ENCODE peak calls at places on chromosomes 7 and 10, in ten cellular contexts. C is iPS DF 6.9; W is heart right ventricle; F is ovary; G is SK-N-SH; E is effector memory CD4-positive, alpha-beta T cell; H is upper lobe of right lung; P is cardiac muscle cell; K is small intestine; N is stomach. M is an unnamed sample.
A peak's percentile ranks its signal among the peaks of the same experiment; 100 is the strongest.

GRCh38 chr10:118447478-118447877 is 105.4 kb upstream of the FAM204A start:
- DNase-seq in C (no peak), W (no peak), F (peak; percentile 34), G (peak; percentile 21), E (no peak), H (no peak), P (no peak), K (peak; percentile 4), N (no peak), M (no peak)

GRCh38 chr7:38600746-38601145 is 30.4 kb downstream of the AMPH start:
- DNase-seq in C (no peak), W (no peak), F (no peak), G (no peak), E (no peak), H (no peak), P (no peak), K (no peak), N (no peak), M (no peak)

GRCh38 chr7:99843808-99844207 is 16.0 kb downstream of the CYP3A43 start:
- DNase-seq in C (no peak), W (no peak), F (no peak), G (no peak), E (no peak), H (no peak), P (no peak), K (peak; percentile 24), N (no peak), M (no peak)

GRCh38 chr10:3292601-3293000 is 120.0 kb upstream of the PITRM1 start:
- DNase-seq in C (no peak), W (no peak), F (no peak), G (no peak), E (no peak), H (no peak), P (no peak), K (no peak), N (no peak), M (no peak)

GRCh38 chr7:24972166-24972477 is 7.9 kb downstream of the OSBPL3 start:
- DNase-seq in C (no peak), W (no peak), F (no peak), G (no peak), E (no peak), H (no peak), P (no peak), K (no peak), N (no peak), M (no peak)

GRCh38 chr7:122306320-122307227 is 2.0 kb upstream of the FEZF1 start:
- DNase-seq in C (no peak), W (no peak), F (no peak), G (no peak), E (no peak), H (no peak), P (no peak), K (no peak), N (no peak), M (no peak)

GRCh38 chr7:25216837-25217236 is 11.4 kb downstream of the NPVF start:
- DNase-seq in C (peak; percentile 33), W (no peak), F (no peak), G (peak; percentile 48), E (no peak), H (no peak), P (peak; percentile 71), K (peak; percentile 76), N (no peak), M (peak; percentile 23)

GRCh38 chr7:76318488-76319353 is 16.2 kb downstream of the HSPB1 start:
- DNase-seq in C (no peak), W (peak; percentile 72), F (peak; percentile 78), G (peak; percentile 79), E (peak; percentile 61), H (peak; percentile 83), P (peak; percentile 56), K (peak; percentile 93), N (peak; percentile 73), M (peak; percentile 65)

GRCh38 chr7:921071-921461 is 33.4 kb downstream of the ADAP1 start:
- DNase-seq in C (no peak), W (no peak), F (peak; percentile 1), G (no peak), E (no peak), H (peak; percentile 31), P (no peak), K (no peak), N (peak; percentile 17), M (no peak)

GRCh38 chr10:37780536-37780935 is 76.9 kb downstream of the ZNF248 start:
- DNase-seq in C (no peak), W (no peak), F (no peak), G (no peak), E (no peak), H (no peak), P (no peak), K (no peak), N (no peak), M (no peak)

GRCh38 chr10:37774351-37774750 is 83.1 kb downstream of the ZNF248 start:
- DNase-seq in C (no peak), W (no peak), F (no peak), G (no peak), E (no peak), H (no peak), P (no peak), K (no peak), N (no peak), M (no peak)

GRCh38 chr10:37775612-37776011 is 81.8 kb downstream of the ZNF248 start:
- DNase-seq in C (no peak), W (no peak), F (no peak), G (no peak), E (no peak), H (no peak), P (no peak), K (no peak), N (no peak), M (no peak)

DNA sequence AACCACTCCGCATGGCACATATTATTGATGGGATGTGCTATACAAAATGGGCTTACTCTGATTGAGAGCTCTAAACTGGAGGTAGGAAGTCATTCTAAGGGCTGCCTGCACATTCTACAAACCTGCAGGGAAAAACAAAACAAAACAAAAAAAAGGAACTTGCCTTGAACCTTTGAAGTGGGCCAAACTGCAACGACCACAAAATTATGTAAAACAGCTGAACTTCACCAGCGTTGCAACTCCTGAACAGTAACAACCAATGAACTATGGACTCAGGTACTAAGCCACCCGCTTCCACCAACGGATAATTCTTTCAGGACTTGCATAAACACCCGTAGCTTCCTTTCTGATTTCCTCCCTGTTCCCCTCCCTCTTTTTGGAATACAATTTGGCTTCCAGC is 80.4 kb downstream of the ZNF248 start:
- DNase-seq in C (no peak), W (no peak), F (no peak), G (no peak), E (no peak), H (no peak), P (no peak), K (no peak), N (no peak), M (no peak)
- H3K9me3 ChIP-seq in C (peaks cover 10% of the 10 kb centered on the region), W (peaks cover 20% of the 10 kb centered on the region), F (peaks cover 4% of the 10 kb centered on the region), G (no peaks in the 10 kb centered on the region), E (peaks cover 4% of the 10 kb centered on the region), H (peaks cover 12% of the 10 kb centered on the region), P (no peaks in the 10 kb centered on the region), K (peaks cover 4% of the 10 kb centered on the region), N (peaks cover 15% of the 10 kb centered on the region), M (peaks cover 5% of the 10 kb centered on the region)

DNA sequence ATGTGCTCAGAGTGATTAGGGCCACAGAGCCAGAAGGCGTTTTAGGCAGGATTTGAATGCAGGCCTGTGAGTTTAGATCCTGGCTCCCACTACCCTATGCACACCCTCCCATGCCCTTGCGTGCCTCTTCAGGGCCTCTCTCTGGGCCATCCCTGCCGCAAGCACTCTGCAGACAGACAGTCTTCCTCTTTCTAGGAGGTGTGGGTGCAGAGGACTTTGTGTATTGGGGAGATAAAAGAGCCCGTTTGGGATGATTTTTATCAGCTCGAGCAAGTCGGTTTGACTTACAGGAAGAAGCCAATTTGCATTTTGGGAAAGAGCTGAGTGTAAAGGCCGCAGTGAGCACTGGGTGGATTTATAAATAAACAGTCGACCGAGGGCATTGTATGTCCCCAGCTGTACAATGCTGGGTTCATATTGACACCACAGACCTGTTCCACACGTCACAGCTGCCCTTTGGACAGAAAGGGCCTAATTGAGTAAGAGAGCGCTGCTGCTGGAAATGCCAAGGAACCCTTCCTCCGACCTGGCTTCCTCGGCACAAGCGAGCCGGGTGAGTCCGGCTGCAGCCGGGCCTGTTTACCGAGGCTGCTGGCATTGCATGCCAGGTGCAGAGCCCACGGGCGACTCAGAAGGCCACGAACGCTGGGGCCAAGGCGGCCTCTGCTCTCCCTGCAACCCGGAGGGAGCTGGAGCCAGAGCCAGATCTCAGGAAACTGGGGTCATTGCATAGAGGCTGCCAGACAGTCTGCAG is 25.1 kb downstream of the ZMIZ1 start:
- DNase-seq in C (no peak), W (no peak), F (peak; percentile 64), G (no peak), E (no peak), H (no peak), P (no peak), K (peak; percentile 99), N (peak; percentile 92), M (no peak)
- H3K4me1 ChIP-seq in C (peaks cover 6% of the 10 kb centered on the region), W (peaks cover 98% of the 10 kb centered on the region), F (peaks cover 46% of the 10 kb centered on the region), G (peaks cover 87% of the 10 kb centered on the region), E (peaks cover 7% of the 10 kb centered on the region), H (peaks cover 83% of the 10 kb centered on the region), P (peaks cover 40% of the 10 kb centered on the region), K (peaks cover 4% of the 10 kb centered on the region), N (peaks cover 100% of the 10 kb centered on the region), M (peaks cover 22% of the 10 kb centered on the region)

GRCh38 chr10:1626835-1627234 is 110.5 kb downstream of the ADARB2 start:
- DNase-seq in C (no peak), W (no peak), F (no peak), G (no peak), E (no peak), H (peak; percentile 54), P (no peak), K (no peak), N (no peak), M (no peak)

GRCh38 chr10:1627945-1628344 is 109.4 kb downstream of the ADARB2 start:
- DNase-seq in C (no peak), W (no peak), F (no peak), G (no peak), E (no peak), H (peak; percentile 20), P (no peak), K (no peak), N (no peak), M (no peak)

GRCh38 chr10:1631282-1631681 is 106.0 kb downstream of the ADARB2 start:
- DNase-seq in C (no peak), W (no peak), F (no peak), G (no peak), E (no peak), H (peak; percentile 55), P (no peak), K (no peak), N (no peak), M (no peak)

GRCh38 chr10:1628757-1629156 is 108.6 kb downstream of the ADARB2 start:
- DNase-seq in C (no peak), W (no peak), F (no peak), G (no peak), E (no peak), H (peak; percentile 32), P (no peak), K (no peak), N (no peak), M (no peak)

GRCh38 chr10:1629326-1630036 is 107.8 kb downstream of the ADARB2 start:
- DNase-seq in C (no peak), W (no peak), F (no peak), G (no peak), E (no peak), H (peak; percentile 36), P (peak; percentile 20), K (no peak), N (no peak), M (no peak)
- H3K9me3 ChIP-seq in C (no peaks in the 10 kb centered on the region), W (no peaks in the 10 kb centered on the region), F (no peaks in the 10 kb centered on the region), G (no peaks in the 10 kb centered on the region), E (no peaks in the 10 kb centered on the region), H (no peaks in the 10 kb centered on the region), P (no peaks in the 10 kb centered on the region), K (no peaks in the 10 kb centered on the region), N (peaks cover 6% of the 10 kb centered on the region), M (no peaks in the 10 kb centered on the region)

GRCh38 chr10:132648072-132648855 is 110.7 kb downstream of the INPP5A start:
- DNase-seq in C (no peak), W (no peak), F (peak; percentile 23), G (no peak), E (no peak), H (peak; percentile 37), P (no peak), K (no peak), N (no peak), M (no peak)
- H3K4me1 ChIP-seq in C (no peaks in the 10 kb centered on the region), W (peaks cover 7% of the 10 kb centered on the region), F (peaks cover 5% of the 10 kb centered on the region), G (peaks cover 24% of the 10 kb centered on the region), E (no peaks in the 10 kb centered on the region), H (no peaks in the 10 kb centered on the region), P (peaks cover 4% of the 10 kb centered on the region), K (no peaks in the 10 kb centered on the region), N (peaks cover 37% of the 10 kb centered on the region), M (no peaks in the 10 kb centered on the region)

M was measured in CD4-positive, alpha-beta memory T cell.